ENCODE peak calls at places on chromosome 19, in six cellular contexts. L is uterus, I is NCI-H1694 treated with DMSO at 0.1 percent for 48 hours, Y is glutamatergic neuron, Q is Karpas-422, E is HS-27A. V is an unnamed sample.

GRCh38 chr19:19259741-19260140 is 13.4 kb downstream of the TM6SF2 start:
- DNase-seq in I (peak; percentile 51), E (no peak), Q (peak; percentile 87), L (no peak), Y (peak; percentile 50), V (no peak)

GRCh38 chr19:38173324-38174041 is 50.5 kb downstream of the DPF1 start:
- DNase-seq in I (peak; percentile 75), Q (no peak), E (no peak), L (no peak), Y (no peak), V (peak; percentile 73)

GRCh38 chr19:23002690-23003422 is at the start of gene ZNF728:
- DNase-seq in L (peak; percentile 71), I (no peak), Q (no peak), E (no peak), Y (no peak), V (peak; percentile 89)

GRCh38 chr19:33419763-33420080 is 46.2 kb downstream of the CEBPG start:
- DNase-seq in Q (no peak), I (no peak), E (no peak), L (no peak), Y (peak; percentile 86), V (no peak)

GRCh38 chr19:5913739-5914357 is at the start of gene CAPS:
- DNase-seq in Q (no peak), L (no peak), E (no peak), I (no peak), Y (no peak), V (no peak)

GRCh38 chr19:3120611-3121231 is 15.1 kb upstream of the GNA15 start:
- DNase-seq in I (no peak), Q (no peak), E (no peak), L (no peak), Y (no peak), V (no peak)

GRCh38 chr19:54188224-54188871 is 1.0 kb downstream of the MBOAT7 start:
- DNase-seq in I (no peak), Y (no peak), L (peak; percentile 43), E (no peak), Q (peak; percentile 73), V (no peak)

GRCh38 chr19:28284389-28284788 is 928.6 kb downstream of the UQCRFS1 start:
- DNase-seq in Q (no peak), I (no peak), E (no peak), L (no peak), Y (no peak), V (no peak)

GRCh38 chr19:2500861-2501260 is 24.9 kb downstream of the GADD45B start:
- DNase-seq in L (peak; percentile 33), E (no peak), Q (peak; percentile 10), I (no peak), Y (no peak), V (no peak)

GRCh38 chr19:1901940-1902404 is 3.2 kb upstream of the ADAT3 start:
- DNase-seq in Q (no peak), I (no peak), E (no peak), L (no peak), Y (no peak), V (peak; percentile 72)

GRCh38 chr19:7397687-7398086 is 49.0 kb downstream of the ARHGEF18 start:
- DNase-seq in Q (no peak), E (peak; percentile 90), I (no peak), Y (no peak), L (no peak), V (no peak)

GRCh38 chr19:45564131-45564780 is 20.3 kb downstream of the OPA3 start:
- DNase-seq in E (no peak), I (no peak), L (no peak), Q (peak; percentile 51), Y (no peak), V (no peak)

GRCh38 chr19:12938536-12939291 is at the start of gene CALR:
- DNase-seq in Q (peak; percentile 68), E (no peak), L (no peak), I (no peak), Y (no peak), V (no peak)

GRCh38 chr19:36169084-36169760 is 17.0 kb upstream of the COX7A1 start:
- DNase-seq in E (no peak), L (peak; percentile 31), Q (peak; percentile 39), Y (no peak), I (peak; percentile 23), V (no peak)

GRCh38 chr19:7426986-7427385 is 61.8 kb downstream of the PEX11G start:
- DNase-seq in E (no peak), I (no peak), Q (no peak), Y (no peak), L (no peak), V (no peak)

GRCh38 chr19:13314761-13315160 is 164.6 kb downstream of the IER2 start:
- DNase-seq in Y (no peak), Q (no peak), I (no peak), E (no peak), L (no peak), V (no peak)

GRCh38 chr19:53422551-53422950 is 9.2 kb upstream of the ZNF761 start:
- DNase-seq in Y (no peak), I (no peak), E (no peak), Q (no peak), L (no peak), V (no peak)

GRCh38 chr19:45161715-45162463 is 1.1 kb upstream of the NKPD1 start:
- DNase-seq in Q (no peak), Y (peak; percentile 82), E (no peak), I (no peak), L (no peak), V (no peak)